ENCODE peak calls at places on chromosomes 13 and 19, in nine cellular contexts. Q is body of pancreas; R is NCI-H1417; Z is activated CD8-positive, alpha-beta T cell treated with anti-CD3 and anti-CD28 coated beads for 36 hours; M is amniotic epithelial cell; D is Daoy; W is A172; T is amniotic stem cell; O is natural killer cell. K is an unnamed sample.

GRCh38 chr13:80235559-80236296 is 105.2 kb downstream of the SPRY2 start:
- DNase-seq in D (peak), M (peak), Q (peak), Z (no peak), O (no peak), T (no peak), R (peak), W (peak), K (no peak)

GRCh38 chr13:60431108-60431700 is 34.2 kb downstream of the TDRD3 start:
- DNase-seq in W (peak), M (peak), Q (no peak), R (peak), O (no peak), Z (no peak), D (peak), T (no peak), K (no peak)

GRCh38 chr19:38211779-38212178 is 12.2 kb downstream of the DPF1 start:
- DNase-seq in O (no peak), R (no peak), M (no peak), D (no peak), W (no peak), Z (no peak), T (no peak), Q (no peak), K (no peak)

GRCh38 chr13:80237646-80238045 is 103.3 kb downstream of the SPRY2 start:
- DNase-seq in O (no peak), W (no peak), D (no peak), M (peak), Z (no peak), Q (no peak), T (no peak), R (no peak), K (no peak)

GRCh38 chr13:32903720-32904119 is 112.5 kb upstream of the KL start:
- DNase-seq in Q (no peak), T (no peak), Z (no peak), R (no peak), W (no peak), O (no peak), D (peak), M (no peak), K (no peak)

GRCh38 chr19:33445752-33446070 is 72.2 kb downstream of the CEBPG start:
- DNase-seq in O (no peak), M (no peak), Z (no peak), R (no peak), T (no peak), W (no peak), D (no peak), Q (no peak), K (peak)

GRCh38 chr19:41225238-41226052 is 6.4 kb downstream of the AXL start:
- DNase-seq in O (no peak), T (peak), M (peak), Z (peak), Q (peak), D (peak), R (no peak), W (peak), K (peak)

GRCh38 chr13:95058680-95059079 is 242.6 kb downstream of the ABCC4 start:
- DNase-seq in R (no peak), T (no peak), M (no peak), O (no peak), Q (no peak), Z (no peak), W (no peak), D (no peak), K (no peak)

GRCh38 chr19:29526730-29527499 is 1.1 kb downstream of the VSTM2B start:
- DNase-seq in Q (no peak), R (no peak), T (no peak), M (no peak), O (no peak), W (no peak), Z (peak), D (peak), K (no peak)

GRCh38 chr19:6608950-6609349 is 18.0 kb upstream of the CD70 start:
- DNase-seq in M (no peak), W (no peak), O (no peak), D (no peak), Q (no peak), T (no peak), Z (no peak), R (no peak), K (no peak)

GRCh38 chr13:99585609-99586008 is 84.3 kb downstream of the TM9SF2 start:
- DNase-seq in T (no peak), R (no peak), M (no peak), O (no peak), W (no peak), D (no peak), Q (no peak), Z (no peak), K (no peak)

GRCh38 chr13:48318714-48319457 is 15.3 kb downstream of the RB1 start:
- DNase-seq in T (no peak), D (no peak), Z (peak), M (peak), W (no peak), Q (peak), R (no peak), O (no peak), K (no peak)

GRCh38 chr13:62193919-62194318 is 778.3 kb upstream of the PCDH20 start:
- DNase-seq in M (no peak), O (no peak), T (no peak), D (peak), W (no peak), R (no peak), Q (no peak), Z (no peak), K (no peak)

GRCh38 chr19:3575260-3575741 is 2.6 kb downstream of the HMG20B start:
- DNase-seq in W (no peak), T (no peak), Q (no peak), D (peak), Z (peak), R (no peak), M (peak), O (no peak), K (no peak)

GRCh38 chr19:6800991-6801396 is 28.5 kb downstream of the VAV1 start:
- DNase-seq in Z (peak), T (no peak), M (peak), W (peak), O (peak), Q (no peak), D (peak), R (no peak), K (no peak)

GRCh38 chr13:26760835-26761582 is 423 bp upstream of the GPR12 start:
- DNase-seq in W (no peak), T (no peak), D (no peak), R (peak), Q (no peak), O (no peak), M (no peak), Z (no peak), K (no peak)

GRCh38 chr13:91771229-91771628 is 372.8 kb downstream of the GPC5 start:
- DNase-seq in W (no peak), Q (no peak), R (no peak), O (no peak), Z (no peak), D (no peak), M (no peak), T (no peak), K (no peak)

GRCh38 chr13:111282997-111283396 is 37.4 kb upstream of the TEX29 start:
- DNase-seq in Z (no peak), O (no peak), Q (no peak), M (no peak), T (no peak), W (no peak), D (no peak), R (peak), K (no peak)

GRCh38 chr19:50430888-50431342 is 1.8 kb upstream of the MYBPC2 start:
- DNase-seq in D (no peak), R (no peak), W (no peak), M (no peak), Z (no peak), O (no peak), T (no peak), Q (no peak), K (no peak)

GRCh38 chr19:4454952-4455738 is 2.4 kb downstream of the UBXN6 start:
- DNase-seq in T (no peak), O (no peak), R (no peak), D (peak), Q (no peak), M (peak), Z (no peak), W (peak), K (no peak)

GRCh38 chr19:18194554-18195238 is 1.7 kb downstream of the MPV17L2 start:
- DNase-seq in W (no peak), R (no peak), O (no peak), T (no peak), M (peak), D (peak), Z (peak), Q (peak), K (no peak)

GRCh38 chr19:5113101-5113557 is 144.2 kb downstream of the KDM4B start:
- DNase-seq in W (peak), R (no peak), D (peak), Z (no peak), Q (no peak), O (no peak), M (peak), T (no peak), K (no peak)

GRCh38 chr13:107301724-107302374 is 733.9 kb upstream of the ARGLU1 start:
- DNase-seq in Z (no peak), W (no peak), R (no peak), O (no peak), M (peak), Q (no peak), D (no peak), T (no peak), K (no peak)

GRCh38 chr13:29888306-29888705 is 37.9 kb upstream of the UBL3 start:
- DNase-seq in O (no peak), D (no peak), M (peak), W (no peak), Q (no peak), R (no peak), T (no peak), Z (no peak), K (no peak)

GRCh38 chr13:107811233-107811632 is 404.1 kb downstream of the LIG4 start:
- DNase-seq in Q (no peak), D (no peak), W (no peak), R (peak), O (no peak), T (no peak), M (no peak), Z (no peak), K (no peak)

GRCh38 chr13:25148005-25148798 is 23.9 kb downstream of the AMER2 start:
- DNase-seq in Q (no peak), D (no peak), T (no peak), Z (no peak), R (no peak), W (no peak), M (no peak), O (no peak), K (no peak)

GRCh38 chr19:16343156-16343555 is 18.5 kb downstream of the KLF2 start:
- DNase-seq in T (no peak), R (no peak), D (no peak), Z (no peak), M (no peak), Q (no peak), O (peak), W (no peak), K (no peak)

GRCh38 chr13:104137416-104137815 is 1071.2 kb upstream of the SLC10A2 start:
- DNase-seq in Q (no peak), D (no peak), T (no peak), O (no peak), M (no peak), R (no peak), Z (no peak), W (no peak), K (no peak)

GRCh38 chr13:47794963-47795362 is 206.1 kb downstream of the SUCLA2 start:
- DNase-seq in D (no peak), Q (no peak), W (no peak), O (no peak), T (no peak), R (no peak), Z (no peak), M (no peak), K (no peak)